ENCODE peak calls at places on chromosomes 7 and 10, in ten cellular contexts. One of them, this sample, is unnamed.

GRCh38 chr10:118870467-118871243 is 115.9 kb upstream of the CACUL1 start:
- DNase-seq in T-helper 1 cell: no peak
- DNase-seq in CD8-positive, alpha-beta T cell: no peak
- DNase-seq in effector memory CD8-positive, alpha-beta T cell: no peak
- DNase-seq in astrocyte of the spinal cord: peak
- DNase-seq in small intestine: no peak
- DNase-seq in fibroblast of mammary gland: peak
- DNase-seq in type B pancreatic cell: no peak
- DNase-seq in activated T-cell treated with anti-CD3 and anti-CD28 coated beads, Interleukin-2, amount 50 U/mL, for 48 hours: no peak
- DNase-seq in stimulated activated CD4-positive, alpha-beta T cell treated with anti-CD3 and anti-CD28 coated beads, Interleukin-2, amount 100 ng/mL, for 24 hours: no peak
- DNase-seq in this sample: peak

GRCh38 chr7:122306320-122307227 is 2.0 kb upstream of the FEZF1 start:
- DNase-seq in T-helper 1 cell: no peak
- DNase-seq in CD8-positive, alpha-beta T cell: no peak
- DNase-seq in effector memory CD8-positive, alpha-beta T cell: no peak
- DNase-seq in astrocyte of the spinal cord: no peak
- DNase-seq in small intestine: no peak
- DNase-seq in fibroblast of mammary gland: no peak
- DNase-seq in type B pancreatic cell: no peak
- DNase-seq in activated T-cell treated with anti-CD3 and anti-CD28 coated beads, Interleukin-2, amount 50 U/mL, for 48 hours: no peak
- DNase-seq in stimulated activated CD4-positive, alpha-beta T cell treated with anti-CD3 and anti-CD28 coated beads, Interleukin-2, amount 100 ng/mL, for 24 hours: no peak
- DNase-seq in this sample: no peak

GRCh38 chr10:100829933-100830727 is 82.6 kb upstream of the SLF2 start:
- DNase-seq in T-helper 1 cell: no peak
- DNase-seq in CD8-positive, alpha-beta T cell: no peak
- DNase-seq in effector memory CD8-positive, alpha-beta T cell: no peak
- DNase-seq in astrocyte of the spinal cord: no peak
- DNase-seq in small intestine: no peak
- DNase-seq in fibroblast of mammary gland: no peak
- DNase-seq in type B pancreatic cell: no peak
- DNase-seq in activated T-cell treated with anti-CD3 and anti-CD28 coated beads, Interleukin-2, amount 50 U/mL, for 48 hours: peak
- DNase-seq in stimulated activated CD4-positive, alpha-beta T cell treated with anti-CD3 and anti-CD28 coated beads, Interleukin-2, amount 100 ng/mL, for 24 hours: no peak
- DNase-seq in this sample: no peak

GRCh38 chr7:109126404-109127050 is 556.9 kb downstream of the DNAJB9 start:
- DNase-seq in T-helper 1 cell: no peak
- DNase-seq in CD8-positive, alpha-beta T cell: no peak
- DNase-seq in effector memory CD8-positive, alpha-beta T cell: no peak
- DNase-seq in astrocyte of the spinal cord: peak
- DNase-seq in small intestine: no peak
- DNase-seq in fibroblast of mammary gland: no peak
- DNase-seq in type B pancreatic cell: no peak
- DNase-seq in activated T-cell treated with anti-CD3 and anti-CD28 coated beads, Interleukin-2, amount 50 U/mL, for 48 hours: no peak
- DNase-seq in stimulated activated CD4-positive, alpha-beta T cell treated with anti-CD3 and anti-CD28 coated beads, Interleukin-2, amount 100 ng/mL, for 24 hours: no peak
- DNase-seq in this sample: no peak

GRCh38 chr10:28681345-28681763 is 4.0 kb downstream of the BAMBI start:
- DNase-seq in T-helper 1 cell: no peak
- DNase-seq in CD8-positive, alpha-beta T cell: no peak
- DNase-seq in effector memory CD8-positive, alpha-beta T cell: no peak
- DNase-seq in astrocyte of the spinal cord: peak
- DNase-seq in small intestine: no peak
- DNase-seq in fibroblast of mammary gland: no peak
- DNase-seq in type B pancreatic cell: no peak
- DNase-seq in activated T-cell treated with anti-CD3 and anti-CD28 coated beads, Interleukin-2, amount 50 U/mL, for 48 hours: no peak
- DNase-seq in stimulated activated CD4-positive, alpha-beta T cell treated with anti-CD3 and anti-CD28 coated beads, Interleukin-2, amount 100 ng/mL, for 24 hours: no peak
- DNase-seq in this sample: no peak

GRCh38 chr10:13823046-13823711 is 236.4 kb downstream of the PRPF18 start:
- DNase-seq in T-helper 1 cell: no peak
- DNase-seq in CD8-positive, alpha-beta T cell: no peak
- DNase-seq in effector memory CD8-positive, alpha-beta T cell: no peak
- DNase-seq in astrocyte of the spinal cord: no peak
- DNase-seq in small intestine: no peak
- DNase-seq in fibroblast of mammary gland: no peak
- DNase-seq in type B pancreatic cell: no peak
- DNase-seq in activated T-cell treated with anti-CD3 and anti-CD28 coated beads, Interleukin-2, amount 50 U/mL, for 48 hours: no peak
- DNase-seq in stimulated activated CD4-positive, alpha-beta T cell treated with anti-CD3 and anti-CD28 coated beads, Interleukin-2, amount 100 ng/mL, for 24 hours: no peak
- DNase-seq in this sample: no peak

GRCh38 chr10:112986791-112987190 is 36.7 kb downstream of the TCF7L2 start:
- DNase-seq in T-helper 1 cell: no peak
- DNase-seq in CD8-positive, alpha-beta T cell: no peak
- DNase-seq in effector memory CD8-positive, alpha-beta T cell: no peak
- DNase-seq in astrocyte of the spinal cord: peak
- DNase-seq in small intestine: no peak
- DNase-seq in fibroblast of mammary gland: peak
- DNase-seq in type B pancreatic cell: no peak
- DNase-seq in activated T-cell treated with anti-CD3 and anti-CD28 coated beads, Interleukin-2, amount 50 U/mL, for 48 hours: no peak
- DNase-seq in stimulated activated CD4-positive, alpha-beta T cell treated with anti-CD3 and anti-CD28 coated beads, Interleukin-2, amount 100 ng/mL, for 24 hours: no peak
- DNase-seq in this sample: no peak

GRCh38 chr7:105675873-105676484 is 94.7 kb upstream of the EFCAB10 start:
- DNase-seq in T-helper 1 cell: peak
- DNase-seq in CD8-positive, alpha-beta T cell: peak
- DNase-seq in effector memory CD8-positive, alpha-beta T cell: peak
- DNase-seq in astrocyte of the spinal cord: no peak
- DNase-seq in small intestine: no peak
- DNase-seq in fibroblast of mammary gland: no peak
- DNase-seq in type B pancreatic cell: no peak
- DNase-seq in activated T-cell treated with anti-CD3 and anti-CD28 coated beads, Interleukin-2, amount 50 U/mL, for 48 hours: peak
- DNase-seq in stimulated activated CD4-positive, alpha-beta T cell treated with anti-CD3 and anti-CD28 coated beads, Interleukin-2, amount 100 ng/mL, for 24 hours: peak
- DNase-seq in this sample: no peak

GRCh38 chr7:522071-522937 is 2.7 kb upstream of the PDGFA start:
- DNase-seq in T-helper 1 cell: no peak
- DNase-seq in CD8-positive, alpha-beta T cell: no peak
- DNase-seq in effector memory CD8-positive, alpha-beta T cell: no peak
- DNase-seq in astrocyte of the spinal cord: peak
- DNase-seq in small intestine: peak
- DNase-seq in fibroblast of mammary gland: peak
- DNase-seq in type B pancreatic cell: no peak
- DNase-seq in activated T-cell treated with anti-CD3 and anti-CD28 coated beads, Interleukin-2, amount 50 U/mL, for 48 hours: peak
- DNase-seq in stimulated activated CD4-positive, alpha-beta T cell treated with anti-CD3 and anti-CD28 coated beads, Interleukin-2, amount 100 ng/mL, for 24 hours: no peak
- DNase-seq in this sample: no peak

GRCh38 chr10:94092848-94093247 is 99.1 kb downstream of the PLCE1 start:
- DNase-seq in T-helper 1 cell: no peak
- DNase-seq in CD8-positive, alpha-beta T cell: no peak
- DNase-seq in effector memory CD8-positive, alpha-beta T cell: no peak
- DNase-seq in astrocyte of the spinal cord: peak
- DNase-seq in small intestine: no peak
- DNase-seq in fibroblast of mammary gland: peak
- DNase-seq in type B pancreatic cell: no peak
- DNase-seq in activated T-cell treated with anti-CD3 and anti-CD28 coated beads, Interleukin-2, amount 50 U/mL, for 48 hours: no peak
- DNase-seq in stimulated activated CD4-positive, alpha-beta T cell treated with anti-CD3 and anti-CD28 coated beads, Interleukin-2, amount 100 ng/mL, for 24 hours: no peak
- DNase-seq in this sample: peak

GRCh38 chr7:157757776-157758467 is 421.1 kb downstream of the DNAJB6 start:
- DNase-seq in T-helper 1 cell: no peak
- DNase-seq in CD8-positive, alpha-beta T cell: no peak
- DNase-seq in effector memory CD8-positive, alpha-beta T cell: no peak
- DNase-seq in astrocyte of the spinal cord: no peak
- DNase-seq in small intestine: no peak
- DNase-seq in fibroblast of mammary gland: no peak
- DNase-seq in type B pancreatic cell: no peak
- DNase-seq in activated T-cell treated with anti-CD3 and anti-CD28 coated beads, Interleukin-2, amount 50 U/mL, for 48 hours: no peak
- DNase-seq in stimulated activated CD4-positive, alpha-beta T cell treated with anti-CD3 and anti-CD28 coated beads, Interleukin-2, amount 100 ng/mL, for 24 hours: no peak
- DNase-seq in this sample: no peak

GRCh38 chr10:5606321-5606720 is 60.1 kb downstream of the ASB13 start:
- DNase-seq in T-helper 1 cell: no peak
- DNase-seq in CD8-positive, alpha-beta T cell: no peak
- DNase-seq in effector memory CD8-positive, alpha-beta T cell: no peak
- DNase-seq in astrocyte of the spinal cord: no peak
- DNase-seq in small intestine: no peak
- DNase-seq in fibroblast of mammary gland: no peak
- DNase-seq in type B pancreatic cell: no peak
- DNase-seq in activated T-cell treated with anti-CD3 and anti-CD28 coated beads, Interleukin-2, amount 50 U/mL, for 48 hours: no peak
- DNase-seq in stimulated activated CD4-positive, alpha-beta T cell treated with anti-CD3 and anti-CD28 coated beads, Interleukin-2, amount 100 ng/mL, for 24 hours: no peak
- DNase-seq in this sample: no peak

GRCh38 chr10:88270871-88271713 is 312.0 kb downstream of the RNLS start:
- DNase-seq in T-helper 1 cell: no peak
- DNase-seq in CD8-positive, alpha-beta T cell: no peak
- DNase-seq in effector memory CD8-positive, alpha-beta T cell: peak
- DNase-seq in astrocyte of the spinal cord: peak
- DNase-seq in small intestine: peak
- DNase-seq in fibroblast of mammary gland: peak
- DNase-seq in type B pancreatic cell: no peak
- DNase-seq in activated T-cell treated with anti-CD3 and anti-CD28 coated beads, Interleukin-2, amount 50 U/mL, for 48 hours: peak
- DNase-seq in stimulated activated CD4-positive, alpha-beta T cell treated with anti-CD3 and anti-CD28 coated beads, Interleukin-2, amount 100 ng/mL, for 24 hours: peak
- DNase-seq in this sample: no peak

GRCh38 chr7:111560773-111561658 is 1.3 kb downstream of the IMMP2L start:
- DNase-seq in T-helper 1 cell: no peak
- DNase-seq in CD8-positive, alpha-beta T cell: no peak
- DNase-seq in effector memory CD8-positive, alpha-beta T cell: no peak
- DNase-seq in astrocyte of the spinal cord: peak
- DNase-seq in small intestine: peak
- DNase-seq in fibroblast of mammary gland: peak
- DNase-seq in type B pancreatic cell: no peak
- DNase-seq in activated T-cell treated with anti-CD3 and anti-CD28 coated beads, Interleukin-2, amount 50 U/mL, for 48 hours: no peak
- DNase-seq in stimulated activated CD4-positive, alpha-beta T cell treated with anti-CD3 and anti-CD28 coated beads, Interleukin-2, amount 100 ng/mL, for 24 hours: no peak
- DNase-seq in this sample: no peak

GRCh38 chr7:150732786-150733733 is 4.2 kb upstream of the GIMAP5 start:
- DNase-seq in T-helper 1 cell: no peak
- DNase-seq in CD8-positive, alpha-beta T cell: no peak
- DNase-seq in effector memory CD8-positive, alpha-beta T cell: no peak
- DNase-seq in astrocyte of the spinal cord: no peak
- DNase-seq in small intestine: no peak
- DNase-seq in fibroblast of mammary gland: no peak
- DNase-seq in type B pancreatic cell: no peak
- DNase-seq in activated T-cell treated with anti-CD3 and anti-CD28 coated beads, Interleukin-2, amount 50 U/mL, for 48 hours: peak
- DNase-seq in stimulated activated CD4-positive, alpha-beta T cell treated with anti-CD3 and anti-CD28 coated beads, Interleukin-2, amount 100 ng/mL, for 24 hours: no peak
- DNase-seq in this sample: peak

GRCh38 chr10:93074597-93075368 is 1.1 kb downstream of the CYP26A1 start:
- DNase-seq in T-helper 1 cell: no peak
- DNase-seq in CD8-positive, alpha-beta T cell: no peak
- DNase-seq in effector memory CD8-positive, alpha-beta T cell: no peak
- DNase-seq in astrocyte of the spinal cord: no peak
- DNase-seq in small intestine: no peak
- DNase-seq in fibroblast of mammary gland: no peak
- DNase-seq in type B pancreatic cell: peak
- DNase-seq in activated T-cell treated with anti-CD3 and anti-CD28 coated beads, Interleukin-2, amount 50 U/mL, for 48 hours: peak
- DNase-seq in stimulated activated CD4-positive, alpha-beta T cell treated with anti-CD3 and anti-CD28 coated beads, Interleukin-2, amount 100 ng/mL, for 24 hours: no peak
- DNase-seq in this sample: peak

GRCh38 chr7:2729043-2729892 is 41.3 kb downstream of the AMZ1 start:
- DNase-seq in T-helper 1 cell: no peak
- DNase-seq in CD8-positive, alpha-beta T cell: no peak
- DNase-seq in effector memory CD8-positive, alpha-beta T cell: no peak
- DNase-seq in astrocyte of the spinal cord: peak
- DNase-seq in small intestine: no peak
- DNase-seq in fibroblast of mammary gland: peak
- DNase-seq in type B pancreatic cell: no peak
- DNase-seq in activated T-cell treated with anti-CD3 and anti-CD28 coated beads, Interleukin-2, amount 50 U/mL, for 48 hours: peak
- DNase-seq in stimulated activated CD4-positive, alpha-beta T cell treated with anti-CD3 and anti-CD28 coated beads, Interleukin-2, amount 100 ng/mL, for 24 hours: peak
- DNase-seq in this sample: no peak

GRCh38 chr10:24882047-24882698 is 70.2 kb downstream of the PRTFDC1 start:
- DNase-seq in T-helper 1 cell: no peak
- DNase-seq in CD8-positive, alpha-beta T cell: peak
- DNase-seq in effector memory CD8-positive, alpha-beta T cell: peak
- DNase-seq in astrocyte of the spinal cord: peak
- DNase-seq in small intestine: no peak
- DNase-seq in fibroblast of mammary gland: peak
- DNase-seq in type B pancreatic cell: no peak
- DNase-seq in activated T-cell treated with anti-CD3 and anti-CD28 coated beads, Interleukin-2, amount 50 U/mL, for 48 hours: peak
- DNase-seq in stimulated activated CD4-positive, alpha-beta T cell treated with anti-CD3 and anti-CD28 coated beads, Interleukin-2, amount 100 ng/mL, for 24 hours: peak
- DNase-seq in this sample: no peak

GRCh38 chr10:22325272-22325947 is 4.5 kb downstream of the BMI1 start:
- DNase-seq in T-helper 1 cell: peak
- DNase-seq in CD8-positive, alpha-beta T cell: no peak
- DNase-seq in effector memory CD8-positive, alpha-beta T cell: peak
- DNase-seq in astrocyte of the spinal cord: peak
- DNase-seq in small intestine: peak
- DNase-seq in fibroblast of mammary gland: peak
- DNase-seq in type B pancreatic cell: peak
- DNase-seq in activated T-cell treated with anti-CD3 and anti-CD28 coated beads, Interleukin-2, amount 50 U/mL, for 48 hours: peak
- DNase-seq in stimulated activated CD4-positive, alpha-beta T cell treated with anti-CD3 and anti-CD28 coated beads, Interleukin-2, amount 100 ng/mL, for 24 hours: peak
- DNase-seq in this sample: no peak

GRCh38 chr7:7765422-7765821 is 47.0 kb upstream of the RPA3 start:
- DNase-seq in T-helper 1 cell: no peak
- DNase-seq in CD8-positive, alpha-beta T cell: no peak
- DNase-seq in effector memory CD8-positive, alpha-beta T cell: no peak
- DNase-seq in astrocyte of the spinal cord: no peak
- DNase-seq in small intestine: peak
- DNase-seq in fibroblast of mammary gland: no peak
- DNase-seq in type B pancreatic cell: no peak
- DNase-seq in activated T-cell treated with anti-CD3 and anti-CD28 coated beads, Interleukin-2, amount 50 U/mL, for 48 hours: no peak
- DNase-seq in stimulated activated CD4-positive, alpha-beta T cell treated with anti-CD3 and anti-CD28 coated beads, Interleukin-2, amount 100 ng/mL, for 24 hours: no peak
- DNase-seq in this sample: no peak

GRCh38 chr7:139570119-139570518 is 46.6 kb downstream of the CLEC2L start:
- DNase-seq in T-helper 1 cell: no peak
- DNase-seq in CD8-positive, alpha-beta T cell: no peak
- DNase-seq in effector memory CD8-positive, alpha-beta T cell: no peak
- DNase-seq in astrocyte of the spinal cord: no peak
- DNase-seq in small intestine: no peak
- DNase-seq in fibroblast of mammary gland: no peak
- DNase-seq in type B pancreatic cell: no peak
- DNase-seq in activated T-cell treated with anti-CD3 and anti-CD28 coated beads, Interleukin-2, amount 50 U/mL, for 48 hours: no peak
- DNase-seq in stimulated activated CD4-positive, alpha-beta T cell treated with anti-CD3 and anti-CD28 coated beads, Interleukin-2, amount 100 ng/mL, for 24 hours: no peak
- DNase-seq in this sample: no peak

GRCh38 chr10:128431083-128431482 is 304.9 kb upstream of the MKI67 start:
- DNase-seq in T-helper 1 cell: no peak
- DNase-seq in CD8-positive, alpha-beta T cell: no peak
- DNase-seq in effector memory CD8-positive, alpha-beta T cell: no peak
- DNase-seq in astrocyte of the spinal cord: no peak
- DNase-seq in small intestine: no peak
- DNase-seq in fibroblast of mammary gland: no peak
- DNase-seq in type B pancreatic cell: no peak
- DNase-seq in activated T-cell treated with anti-CD3 and anti-CD28 coated beads, Interleukin-2, amount 50 U/mL, for 48 hours: no peak
- DNase-seq in stimulated activated CD4-positive, alpha-beta T cell treated with anti-CD3 and anti-CD28 coated beads, Interleukin-2, amount 100 ng/mL, for 24 hours: no peak
- DNase-seq in this sample: peak

GRCh38 chr7:951881-952547 is 2.5 kb downstream of the ADAP1 start:
- DNase-seq in T-helper 1 cell: no peak
- DNase-seq in CD8-positive, alpha-beta T cell: no peak
- DNase-seq in effector memory CD8-positive, alpha-beta T cell: no peak
- DNase-seq in astrocyte of the spinal cord: no peak
- DNase-seq in small intestine: no peak
- DNase-seq in fibroblast of mammary gland: no peak
- DNase-seq in type B pancreatic cell: no peak
- DNase-seq in activated T-cell treated with anti-CD3 and anti-CD28 coated beads, Interleukin-2, amount 50 U/mL, for 48 hours: no peak
- DNase-seq in stimulated activated CD4-positive, alpha-beta T cell treated with anti-CD3 and anti-CD28 coated beads, Interleukin-2, amount 100 ng/mL, for 24 hours: no peak
- DNase-seq in this sample: no peak

GRCh38 chr7:123220396-123220795 is 20.6 kb upstream of the SLC13A1 start:
- DNase-seq in T-helper 1 cell: no peak
- DNase-seq in CD8-positive, alpha-beta T cell: no peak
- DNase-seq in effector memory CD8-positive, alpha-beta T cell: no peak
- DNase-seq in astrocyte of the spinal cord: peak
- DNase-seq in small intestine: no peak
- DNase-seq in fibroblast of mammary gland: peak
- DNase-seq in type B pancreatic cell: no peak
- DNase-seq in activated T-cell treated with anti-CD3 and anti-CD28 coated beads, Interleukin-2, amount 50 U/mL, for 48 hours: no peak
- DNase-seq in stimulated activated CD4-positive, alpha-beta T cell treated with anti-CD3 and anti-CD28 coated beads, Interleukin-2, amount 100 ng/mL, for 24 hours: no peak
- DNase-seq in this sample: no peak

GRCh38 chr7:7100432-7100849 is 81.9 kb upstream of the C1GALT1 start:
- DNase-seq in T-helper 1 cell: no peak
- DNase-seq in CD8-positive, alpha-beta T cell: no peak
- DNase-seq in effector memory CD8-positive, alpha-beta T cell: no peak
- DNase-seq in astrocyte of the spinal cord: peak
- DNase-seq in small intestine: no peak
- DNase-seq in fibroblast of mammary gland: no peak
- DNase-seq in type B pancreatic cell: no peak
- DNase-seq in activated T-cell treated with anti-CD3 and anti-CD28 coated beads, Interleukin-2, amount 50 U/mL, for 48 hours: no peak
- DNase-seq in stimulated activated CD4-positive, alpha-beta T cell treated with anti-CD3 and anti-CD28 coated beads, Interleukin-2, amount 100 ng/mL, for 24 hours: no peak
- DNase-seq in this sample: no peak

GRCh38 chr10:78170026-78170475 is 136.4 kb downstream of the RPS24 start:
- DNase-seq in T-helper 1 cell: no peak
- DNase-seq in CD8-positive, alpha-beta T cell: no peak
- DNase-seq in effector memory CD8-positive, alpha-beta T cell: no peak
- DNase-seq in astrocyte of the spinal cord: no peak
- DNase-seq in small intestine: no peak
- DNase-seq in fibroblast of mammary gland: peak
- DNase-seq in type B pancreatic cell: no peak
- DNase-seq in activated T-cell treated with anti-CD3 and anti-CD28 coated beads, Interleukin-2, amount 50 U/mL, for 48 hours: no peak
- DNase-seq in stimulated activated CD4-positive, alpha-beta T cell treated with anti-CD3 and anti-CD28 coated beads, Interleukin-2, amount 100 ng/mL, for 24 hours: no peak
- DNase-seq in this sample: no peak

GRCh38 chr7:137998250-137998649 is 3.6 kb downstream of the CREB3L2 start:
- DNase-seq in T-helper 1 cell: no peak
- DNase-seq in CD8-positive, alpha-beta T cell: no peak
- DNase-seq in effector memory CD8-positive, alpha-beta T cell: no peak
- DNase-seq in astrocyte of the spinal cord: no peak
- DNase-seq in small intestine: no peak
- DNase-seq in fibroblast of mammary gland: no peak
- DNase-seq in type B pancreatic cell: no peak
- DNase-seq in activated T-cell treated with anti-CD3 and anti-CD28 coated beads, Interleukin-2, amount 50 U/mL, for 48 hours: no peak
- DNase-seq in stimulated activated CD4-positive, alpha-beta T cell treated with anti-CD3 and anti-CD28 coated beads, Interleukin-2, amount 100 ng/mL, for 24 hours: no peak
- DNase-seq in this sample: no peak

GRCh38 chr7:29288534-29289091 is 94.0 kb downstream of the CHN2 start:
- DNase-seq in T-helper 1 cell: no peak
- DNase-seq in CD8-positive, alpha-beta T cell: no peak
- DNase-seq in effector memory CD8-positive, alpha-beta T cell: no peak
- DNase-seq in astrocyte of the spinal cord: no peak
- DNase-seq in small intestine: no peak
- DNase-seq in fibroblast of mammary gland: no peak
- DNase-seq in type B pancreatic cell: no peak
- DNase-seq in activated T-cell treated with anti-CD3 and anti-CD28 coated beads, Interleukin-2, amount 50 U/mL, for 48 hours: no peak
- DNase-seq in stimulated activated CD4-positive, alpha-beta T cell treated with anti-CD3 and anti-CD28 coated beads, Interleukin-2, amount 100 ng/mL, for 24 hours: no peak
- DNase-seq in this sample: no peak